ENCODE peak calls at places on chromosome 11, in six cellular contexts. A, H, R, F, P and E are unnamed samples.

GRCh38 chr11:102669664-102670063 is 35.9 kb downstream of the MMP27 start:
- DNase-seq in A (no peak), H (no peak), R (no peak), F (no peak), P (no peak), E (no peak)

GRCh38 chr11:105468154-105468553 is 141.7 kb upstream of the GRIA4 start:
- DNase-seq in A (no peak), H (no peak), R (no peak), F (no peak), P (no peak), E (no peak)

GRCh38 chr11:38593649-38594048 is 1995.6 kb upstream of the RAG2 start:
- DNase-seq in A (no peak), H (no peak), R (peak; percentile 27), F (no peak), P (no peak), E (peak; percentile 55)

GRCh38 chr11:116928102-116928777 is 90.8 kb upstream of the APOA1 start:
- DNase-seq in A (no peak), H (peak; percentile 15), R (no peak), F (no peak), P (no peak), E (no peak)

GRCh38 chr11:88979641-88980040 is 86.1 kb downstream of the GRM5 start:
- DNase-seq in A (no peak), H (no peak), R (peak; percentile 78), F (no peak), P (peak; percentile 16), E (peak; percentile 29)

GRCh38 chr11:70381872-70382842 is 16.2 kb upstream of the CTTN start:
- DNase-seq in A (no peak), H (no peak), R (peak; percentile 15), F (no peak), P (peak; percentile 54), E (peak; percentile 48)

GRCh38 chr11:100681064-100681502 is 6.0 kb upstream of the ARHGAP42 start:
- DNase-seq in A (peak; percentile 71), H (peak; percentile 90), R (peak; percentile 34), F (peak; percentile 74), P (no peak), E (peak; percentile 12)

GRCh38 chr11:116640641-116641402 is 132.0 kb downstream of the BUD13 start:
- DNase-seq in A (peak; percentile 22), H (no peak), R (no peak), F (no peak), P (no peak), E (no peak)

GRCh38 chr11:131668867-131669780 is 298.7 kb downstream of the NTM start:
- DNase-seq in A (no peak), H (peak; percentile 46), R (peak; percentile 69), F (peak; percentile 48), P (no peak), E (no peak)

GRCh38 chr11:75389925-75390324 is 9.4 kb upstream of the RPS3 start:
- DNase-seq in A (no peak), H (no peak), R (no peak), F (no peak), P (no peak), E (no peak)

GRCh38 chr11:73597340-73597955 is 464 bp downstream of the FAM168A start:
- DNase-seq in A (no peak), H (no peak), R (peak; percentile 4), F (no peak), P (no peak), E (no peak)

GRCh38 chr11:61716478-61717285 is 35.8 kb upstream of the MYRF start:
- DNase-seq in A (no peak), H (no peak), R (no peak), F (peak; percentile 17), P (no peak), E (no peak)

GRCh38 chr11:103730151-103730940 is 306.1 kb upstream of the DDI1 start:
- DNase-seq in A (no peak), H (no peak), R (peak; percentile 38), F (no peak), P (no peak), E (no peak)

GRCh38 chr11:119885861-119886567 is 157.0 kb upstream of the NECTIN1 start:
- DNase-seq in A (no peak), H (no peak), R (no peak), F (no peak), P (no peak), E (no peak)

GRCh38 chr11:70552441-70553150 is 154.3 kb downstream of the CTTN start:
- DNase-seq in A (no peak), H (no peak), R (no peak), F (no peak), P (no peak), E (no peak)

GRCh38 chr11:78061921-78062311 is 1.7 kb upstream of the THRSP start:
- DNase-seq in A (no peak), H (no peak), R (no peak), F (no peak), P (no peak), E (no peak)

GRCh38 chr11:77154381-77155081 is 26.5 kb downstream of the MYO7A start:
- DNase-seq in A (peak; percentile 72), H (peak; percentile 95), R (no peak), F (no peak), P (no peak), E (no peak)

GRCh38 chr11:93020248-93021088 is 51.0 kb downstream of the MTNR1B start:
- DNase-seq in A (peak; percentile 42), H (no peak), R (peak; percentile 46), F (no peak), P (no peak), E (peak; percentile 47)

GRCh38 chr11:7570938-7571337 is 57.1 kb downstream of the PPFIBP2 start:
- DNase-seq in A (no peak), H (no peak), R (no peak), F (no peak), P (no peak), E (no peak)

GRCh38 chr11:95149659-95150294 is 60.1 kb downstream of the ENDOD1 start:
- DNase-seq in A (no peak), H (no peak), R (peak; percentile 16), F (peak; percentile 86), P (no peak), E (no peak)

GRCh38 chr11:133164986-133165385 is 367.3 kb downstream of the OPCML start:
- DNase-seq in A (no peak), H (no peak), R (no peak), F (no peak), P (no peak), E (no peak)

GRCh38 chr11:65506770-65507485 is 8.1 kb downstream of the MALAT1 start:
- DNase-seq in A (peak; percentile 90), H (peak; percentile 79), R (peak; percentile 75), F (peak; percentile 43), P (peak; percentile 95), E (peak; percentile 82)

GRCh38 chr11:105144887-105145286 is 5.3 kb upstream of the CARD18 start:
- DNase-seq in A (no peak), H (no peak), R (peak; percentile 79), F (peak; percentile 1), P (peak; percentile 31), E (peak; percentile 22)

GRCh38 chr11:8719260-8720190 is 36.9 kb downstream of the RPL27A start:
- DNase-seq in A (no peak), H (no peak), R (peak; percentile 97), F (peak; percentile 48), P (peak; percentile 91), E (peak; percentile 91)

GRCh38 chr11:111045408-111045806 is 200.1 kb upstream of the POU2AF2 start:
- DNase-seq in A (peak; percentile 56), H (no peak), R (no peak), F (no peak), P (no peak), E (no peak)

GRCh38 chr11:86632499-86633269 is 39.7 kb downstream of the ME3 start:
- DNase-seq in A (no peak), H (no peak), R (peak; percentile 100), F (peak; percentile 65), P (peak; percentile 87), E (peak; percentile 95)

GRCh38 chr11:635945-636510 is 1.0 kb upstream of the DRD4 start:
- DNase-seq in A (no peak), H (no peak), R (no peak), F (no peak), P (no peak), E (no peak)

GRCh38 chr11:1126935-1127663 is 30.7 kb upstream of the MUC5AC start:
- DNase-seq in A (no peak), H (no peak), R (no peak), F (no peak), P (no peak), E (no peak)

GRCh38 chr11:64233913-64234839 is at the start of gene VEGFB:
- DNase-seq in A (peak; percentile 65), H (peak; percentile 89), R (peak; percentile 61), F (peak; percentile 79), P (no peak), E (no peak)

GRCh38 chr11:11621881-11622706 is at the start of gene GALNT18:
- DNase-seq in A (peak; percentile 95), H (peak; percentile 93), R (peak; percentile 88), F (peak; percentile 97), P (peak; percentile 64), E (peak; percentile 85)

GRCh38 chr11:76918941-76919386 is 58.2 kb downstream of the ACER3 start:
- DNase-seq in A (peak; percentile 72), H (peak; percentile 71), R (peak; percentile 73), F (peak; percentile 5), P (peak; percentile 32), E (peak; percentile 61)